ENCODE peak calls at places on chromosomes 13 and 19, in ten cellular contexts. Q is SK-N-SH, K is GM23338, A is PC-3, X is HCT116, U is OCI-LY7, J is GM23248, V is hepatocyte, O is Karpas-422, G is MM.1S. L is an unnamed sample.

GRCh38 chr19:18423258-18424020 is 4.2 kb downstream of the SSBP4 start:
- DNase-seq in Q (no peak), A (no peak), J (no peak), U (no peak), O (no peak), K (no peak), G (no peak), V (no peak), X (no peak), L (no peak)

GRCh38 chr13:93674337-93674755 is 447.7 kb downstream of the GPC6 start:
- DNase-seq in Q (peak; percentile 21), J (no peak), G (no peak), A (no peak), U (no peak), X (no peak), O (no peak), V (no peak), K (no peak), L (no peak)

GRCh38 chr13:103883152-103883551 is 816.9 kb upstream of the SLC10A2 start:
- DNase-seq in Q (peak; percentile 56), G (no peak), O (no peak), K (peak; percentile 84), X (peak; percentile 90), V (peak; percentile 94), J (peak; percentile 92), A (peak; percentile 97), U (no peak), L (peak; percentile 91)

GRCh38 chr19:31613683-31614219 is 264.5 kb upstream of the TSHZ3 start:
- DNase-seq in O (no peak), A (no peak), J (no peak), V (no peak), K (no peak), X (no peak), G (no peak), U (no peak), Q (peak; percentile 27), L (no peak)

GRCh38 chr13:93603043-93603442 is 376.4 kb downstream of the GPC6 start:
- DNase-seq in O (no peak), A (peak; percentile 90), U (no peak), V (no peak), G (no peak), J (peak; percentile 95), X (no peak), K (peak; percentile 22), Q (no peak), L (peak; percentile 52)

GRCh38 chr19:51258761-51259160 is 7.9 kb downstream of the SIGLECL1 start:
- DNase-seq in V (no peak), O (no peak), J (no peak), A (no peak), X (no peak), K (peak; percentile 8), Q (no peak), U (no peak), G (no peak), L (no peak)

GRCh38 chr19:12789904-12790619 is 1.2 kb upstream of the JUNB start:
- DNase-seq in U (peak; percentile 95), K (peak; percentile 98), V (peak; percentile 98), A (peak; percentile 94), Q (peak; percentile 92), X (peak; percentile 89), O (peak; percentile 98), G (peak; percentile 96), J (peak; percentile 98), L (peak; percentile 92)

GRCh38 chr13:73198888-73199497 is 140.2 kb downstream of the KLF5 start:
- DNase-seq in V (no peak), G (no peak), X (no peak), J (no peak), K (no peak), A (no peak), Q (no peak), O (no peak), U (no peak), L (peak; percentile 39)

GRCh38 chr13:23766199-23766771 is 122.9 kb downstream of the MIPEP start:
- DNase-seq in K (no peak), A (no peak), V (no peak), U (peak; percentile 15), X (no peak), G (no peak), O (no peak), Q (no peak), J (no peak), L (no peak)

GRCh38 chr19:50546527-50547221 is 21.6 kb downstream of the LRRC4B start:
- DNase-seq in U (no peak), K (no peak), Q (no peak), G (no peak), X (no peak), V (no peak), O (no peak), A (no peak), J (no peak), L (no peak)

GRCh38 chr19:19624032-19624570 is 3.9 kb downstream of the LPAR2 start:
- DNase-seq in U (no peak), O (no peak), V (no peak), A (no peak), G (no peak), J (no peak), X (no peak), Q (no peak), K (no peak), L (no peak)

GRCh38 chr13:29849731-29850212 is 645 bp downstream of the UBL3 start:
- DNase-seq in J (peak; percentile 91), O (no peak), Q (peak; percentile 70), X (no peak), U (no peak), A (peak; percentile 55), V (peak; percentile 82), K (peak; percentile 60), G (peak; percentile 15), L (peak; percentile 61)

GRCh38 chr19:41350735-41351338 is 2.9 kb downstream of the TGFB1 start:
- DNase-seq in V (no peak), A (no peak), O (no peak), K (peak; percentile 26), Q (peak; percentile 16), X (no peak), J (peak; percentile 53), U (no peak), G (no peak), L (no peak)

GRCh38 chr19:2949939-2950285 is 5.1 kb upstream of the ZNF77 start:
- DNase-seq in X (no peak), Q (peak; percentile 72), O (peak; percentile 64), G (no peak), K (peak; percentile 65), U (peak; percentile 59), V (peak; percentile 75), A (peak; percentile 4), J (peak; percentile 32), L (no peak)

DNA sequence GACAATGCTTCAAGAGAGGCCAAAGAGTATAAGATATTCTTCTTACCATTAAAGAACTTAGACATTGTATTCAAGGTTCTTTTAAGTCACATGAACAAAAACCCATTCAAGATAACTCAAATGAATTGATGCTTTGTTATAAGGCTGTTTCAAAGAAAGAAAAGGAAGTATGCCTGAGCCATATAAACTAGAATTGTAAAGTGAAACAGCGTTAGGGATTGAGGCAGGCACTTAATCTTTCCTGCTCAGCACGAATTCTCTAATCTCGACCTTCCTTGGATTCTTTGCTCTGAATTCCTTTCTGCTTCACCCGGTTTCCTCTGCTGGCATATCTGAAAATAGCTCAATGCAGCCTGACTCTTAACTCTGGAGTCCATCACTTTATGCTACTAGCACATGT is 595.4 kb downstream of the DIAPH3 start:
- DNase-seq in Q (no peak), K (peak; percentile 10), X (no peak), J (no peak), V (no peak), O (no peak), A (no peak), U (no peak), G (no peak), L (no peak)
- H3K27ac ChIP-seq in Q (no peak overlapping the region), K (no peak overlapping the region), X (no peak overlapping the region), J (no peak overlapping the region), V (no peak overlapping the region), O (no peak overlapping the region), A (no peak overlapping the region), U (no peak overlapping the region), G (no peak overlapping the region), L (no peak overlapping the region)

GRCh38 chr19:5698635-5699422 is 8.7 kb downstream of the RPL36 start:
- DNase-seq in A (no peak), X (no peak), U (peak; percentile 33), K (peak; percentile 0), Q (peak; percentile 42), G (no peak), J (no peak), V (peak; percentile 3), O (no peak), L (no peak)
- H3K4me2 ChIP-seq in A (no peak overlapping the region), X (no peak overlapping the region), U (no peak overlapping the region), K (no peak overlapping the region), Q (no peak overlapping the region), G (no peak overlapping the region), J (no peak overlapping the region), V (no peak overlapping the region), O (no peak overlapping the region), L (no peak overlapping the region)

DNA sequence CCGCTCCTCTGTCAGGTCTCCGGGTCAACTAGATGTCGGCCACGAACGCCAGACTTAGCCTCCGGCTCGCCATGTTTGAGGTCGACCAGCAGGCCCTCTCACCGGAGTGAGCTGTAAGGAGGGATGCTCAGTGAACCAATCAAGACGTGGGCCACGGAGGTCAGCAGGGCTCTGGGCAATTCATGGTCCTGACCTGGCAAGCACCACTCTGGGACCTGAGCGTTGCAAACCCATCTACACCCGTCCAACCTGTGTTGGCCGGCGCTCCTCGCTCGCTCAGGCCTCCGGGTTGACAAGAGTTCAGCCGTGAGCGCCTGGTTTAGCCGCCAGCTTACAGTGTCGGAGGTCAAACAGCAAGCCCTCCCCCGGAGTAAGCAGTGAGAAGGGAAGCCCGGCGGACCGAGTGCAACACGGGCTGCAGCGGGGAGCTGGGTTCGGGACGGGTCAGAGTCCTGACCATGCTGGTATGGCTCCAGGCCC is 1361.9 kb downstream of the UQCRFS1 start:
- DNase-seq in J (no peak), A (no peak), U (no peak), V (no peak), X (no peak), G (no peak), Q (no peak), O (no peak), K (no peak), L (no peak)
- H3K9me2 ChIP-seq in J (no peaks in the 10 kb centered on the region), A (no peaks in the 10 kb centered on the region), U (no peaks in the 10 kb centered on the region), V (no peaks in the 10 kb centered on the region), X (no peaks in the 10 kb centered on the region), G (no peaks in the 10 kb centered on the region), Q (no peaks in the 10 kb centered on the region), O (no peaks in the 10 kb centered on the region), K (no peaks in the 10 kb centered on the region), L (no peaks in the 10 kb centered on the region)

GRCh38 chr19:55451522-55452380 is 8.7 kb upstream of the SHISA7 start:
- DNase-seq in O (peak; percentile 62), G (no peak), Q (peak; percentile 65), A (no peak), V (no peak), X (no peak), J (peak; percentile 37), K (no peak), U (no peak), L (no peak)
- H3K27ac ChIP-seq in O (no peak overlapping the region), G (no peak overlapping the region), Q (no peak overlapping the region), A (no peak overlapping the region), V (no peak overlapping the region), X (no peak overlapping the region), J (no peak overlapping the region), K (no peak overlapping the region), U (no peak overlapping the region), L (no peak overlapping the region)